ENCODE peak calls at places on chromosome 11, in ten cellular contexts. F is HCT116, W is gastrocnemius medialis, E is IMR-90, J is body of pancreas, O is GM12878, N is right lobe of liver, I is HepG2, D is heart left ventricle, R is upper lobe of left lung. S is an unnamed sample.

GRCh38 chr11:116326146-116326545 is 446.6 kb downstream of the BUD13 start:
- ATAC-seq in F (no peak), W (no peak), E (no peak), J (no peak), O (no peak), N (no peak), I (no peak), D (no peak), R (no peak), S (no peak)

GRCh38 chr11:1293619-1294015 is 15.8 kb downstream of the TOLLIP start:
- ATAC-seq in F (peak; percentile 72), W (no peak), E (peak; percentile 42), J (no peak), O (peak; percentile 47), N (peak; percentile 49), I (peak; percentile 61), D (no peak), R (peak; percentile 25), S (peak; percentile 29)

GRCh38 chr11:76237914-76238313 is 31.6 kb upstream of the WNT11 start:
- ATAC-seq in F (peak; percentile 29), W (no peak), E (no peak), J (no peak), O (no peak), N (no peak), I (peak; percentile 5), D (no peak), R (no peak), S (no peak)

GRCh38 chr11:36187618-36188017 is 101.6 kb downstream of the COMMD9 start:
- ATAC-seq in F (no peak), W (peak; percentile 85), E (no peak), J (no peak), O (no peak), N (no peak), I (no peak), D (no peak), R (no peak), S (no peak)

GRCh38 chr11:74048993-74049392 is 40.1 kb upstream of the UCP3 start:
- ATAC-seq in F (no peak), W (no peak), E (no peak), J (no peak), O (no peak), N (no peak), I (no peak), D (no peak), R (no peak), S (no peak)

GRCh38 chr11:17379383-17380180 is 8.9 kb downstream of the KCNJ11 start:
- ATAC-seq in F (no peak), W (no peak), E (no peak), J (no peak), O (no peak), N (no peak), I (no peak), D (no peak), R (no peak), S (no peak)

GRCh38 chr11:85668157-85668556 is 3.2 kb upstream of the CREBZF start:
- ATAC-seq in F (no peak), W (no peak), E (no peak), J (no peak), O (no peak), N (no peak), I (no peak), D (no peak), R (no peak), S (no peak)

GRCh38 chr11:119701591-119702260 is 27.3 kb downstream of the NECTIN1 start:
- ATAC-seq in F (peak; percentile 37), W (no peak), E (no peak), J (no peak), O (no peak), N (no peak), I (no peak), D (no peak), R (no peak), S (no peak)

GRCh38 chr11:118212131-118212725 is 12.6 kb downstream of the JAML start:
- ATAC-seq in F (no peak), W (no peak), E (no peak), J (no peak), O (no peak), N (peak; percentile 88), I (peak; percentile 98), D (no peak), R (peak; percentile 35), S (no peak)

GRCh38 chr11:36057372-36058045 is 113.6 kb downstream of the LDLRAD3 start:
- ATAC-seq in F (no peak), W (peak; percentile 72), E (no peak), J (peak; percentile 64), O (no peak), N (peak; percentile 86), I (no peak), D (peak; percentile 26), R (peak; percentile 47), S (peak; percentile 88)

GRCh38 chr11:28343304-28344233 is 235.4 kb downstream of the METTL15 start:
- ATAC-seq in F (peak; percentile 78), W (no peak), E (peak; percentile 90), J (no peak), O (peak; percentile 25), N (no peak), I (peak; percentile 40), D (no peak), R (no peak), S (no peak)

GRCh38 chr11:48141475-48142100 is 75.0 kb upstream of the OR4B1 start:
- ATAC-seq in F (no peak), W (no peak), E (no peak), J (no peak), O (no peak), N (no peak), I (no peak), D (no peak), R (peak; percentile 57), S (no peak)

GRCh38 chr11:17714356-17714854 is 5.0 kb upstream of the MYOD1 start:
- ATAC-seq in F (peak; percentile 63), W (peak; percentile 74), E (no peak), J (no peak), O (no peak), N (no peak), I (no peak), D (peak; percentile 93), R (no peak), S (no peak)

GRCh38 chr11:2358754-2359444 is 18.2 kb upstream of the CD81 start:
- ATAC-seq in F (no peak), W (no peak), E (no peak), J (no peak), O (peak; percentile 58), N (no peak), I (no peak), D (no peak), R (no peak), S (no peak)

GRCh38 chr11:114080219-114080618 is 20.7 kb downstream of the ZBTB16 start:
- ATAC-seq in F (no peak), W (peak; percentile 72), E (no peak), J (peak; percentile 20), O (peak; percentile 43), N (peak; percentile 50), I (no peak), D (peak; percentile 64), R (peak; percentile 73), S (peak; percentile 9)
- TF ChIP-seq POLR2A in F (no peak), W (peak; percentile 73), E (no peak), J (no peak), O (no peak), N (peak; percentile 40), I (no peak), D (peak; percentile 54), R (no peak), S (no peak)

DNA sequence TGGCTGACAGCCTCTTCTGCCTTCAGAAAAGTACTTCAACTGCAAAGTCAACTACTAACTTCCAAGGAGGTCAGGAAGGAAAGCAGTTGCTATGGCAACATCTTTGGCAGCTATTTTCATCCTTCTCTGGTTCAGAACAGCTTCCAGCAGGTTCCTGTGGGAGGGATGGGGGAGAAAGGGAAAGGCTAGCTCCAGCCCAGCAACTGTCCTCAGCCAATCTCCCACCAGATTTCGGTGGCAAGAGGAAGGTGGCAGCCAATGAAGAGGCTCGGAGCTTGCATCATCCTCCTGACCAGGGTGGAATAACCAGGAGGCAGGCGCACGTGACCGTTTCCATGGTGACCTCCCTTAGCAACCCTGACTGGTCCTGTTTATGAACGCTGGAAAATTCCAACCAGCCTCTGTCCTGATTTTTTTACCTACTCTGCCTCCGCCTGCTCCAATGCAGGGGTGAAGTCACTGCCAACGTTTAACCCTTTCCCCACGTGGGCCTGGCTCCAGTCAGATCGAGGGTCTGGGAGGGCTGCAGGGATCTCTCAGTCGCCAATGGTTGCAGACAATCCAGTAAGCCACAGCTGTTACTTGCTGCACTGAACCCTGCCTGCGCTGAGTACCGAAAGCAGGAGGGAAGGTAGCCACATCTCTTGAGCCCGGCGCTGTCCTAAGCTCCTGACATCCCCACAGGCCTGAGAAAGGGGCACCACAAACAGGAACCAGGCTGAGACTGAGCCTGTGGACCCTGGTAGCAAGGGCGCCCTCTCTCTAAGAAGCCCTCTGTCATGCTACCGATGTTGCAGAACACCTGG is 11.2 kb upstream of the MALAT1 start:
- ATAC-seq in F (peak; percentile 71), W (peak; percentile 72), E (peak; percentile 78), J (peak; percentile 87), O (peak; percentile 79), N (peak; percentile 85), I (peak; percentile 64), D (peak; percentile 89), R (peak; percentile 92), S (peak; percentile 94)
- TF ChIP-seq POLR2A in F (no peak), W (no peak), E (peak; percentile 58), J (no peak), O (peak; percentile 48), N (no peak), I (peak; percentile 70), D (peak; percentile 57), R (no peak), S (no peak)

GRCh38 chr11:45899448-45900174 is 7.5 kb downstream of the FREY1 start:
- ATAC-seq in F (peak; percentile 80), W (peak; percentile 67), E (peak; percentile 90), J (peak; percentile 87), O (peak; percentile 80), N (peak; percentile 75), I (peak; percentile 57), D (peak; percentile 41), R (peak; percentile 90), S (peak; percentile 90)
- TF ChIP-seq POLR2A in F (no peak), W (no peak), E (no peak), J (peak; percentile 50), O (no peak), N (no peak), I (no peak), D (peak; percentile 15), R (no peak), S (no peak)

DNA sequence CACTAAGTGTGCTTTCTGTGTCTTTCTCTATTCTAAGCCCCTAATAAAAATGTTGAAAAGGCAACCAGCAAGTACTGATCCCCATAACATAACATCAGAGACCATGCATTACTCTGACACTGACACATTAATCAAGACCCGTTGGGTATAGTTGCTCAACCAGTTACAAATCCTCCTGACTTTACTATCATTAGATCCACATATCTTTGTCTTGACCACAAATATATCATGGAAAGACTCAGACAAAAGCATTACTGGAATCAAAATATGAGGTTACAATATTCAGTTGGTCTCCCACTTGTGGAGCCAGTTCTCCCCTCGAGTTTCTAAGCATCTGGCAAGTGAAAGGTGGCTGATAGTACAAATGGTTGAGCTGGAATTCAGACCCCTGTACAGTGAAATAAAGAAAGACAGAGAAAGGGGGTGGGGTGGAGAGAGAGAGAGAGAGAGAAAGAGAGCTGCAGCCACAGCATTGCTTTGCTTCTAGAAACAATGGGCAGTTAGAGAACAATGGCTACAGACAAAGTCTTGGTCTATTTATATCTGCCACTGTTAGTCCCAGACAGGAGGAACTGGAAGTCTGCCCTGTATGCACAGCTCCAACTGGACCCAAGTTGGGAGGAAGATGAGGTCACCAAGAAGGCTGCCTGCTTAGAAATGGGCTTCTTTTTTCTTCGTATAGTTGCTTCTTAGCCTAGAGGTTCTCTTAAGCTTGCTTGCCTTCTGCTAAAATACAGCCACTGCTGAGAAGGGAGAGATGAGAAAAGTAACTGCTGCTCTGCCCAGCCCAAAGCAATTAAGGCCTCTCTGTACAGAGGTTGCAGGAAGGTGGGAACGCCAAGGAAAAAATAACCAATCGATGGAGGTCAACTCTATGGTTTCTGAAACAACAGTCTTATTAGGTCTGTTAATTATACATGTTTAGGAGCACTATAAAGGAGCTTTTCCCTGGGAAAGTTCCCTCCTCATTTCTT is 85.5 kb downstream of the ETS1 start:
- ATAC-seq in F (no peak), W (peak; percentile 64), E (no peak), J (peak; percentile 69), O (no peak), N (peak; percentile 64), I (no peak), D (peak; percentile 71), R (peak; percentile 57), S (no peak)
- TF ChIP-seq POLR2A in F (no peak), W (no peak), E (no peak), J (no peak), O (no peak), N (no peak), I (no peak), D (no peak), R (no peak), S (no peak)

S was measured in gastroesophageal sphincter.